ENCODE peak calls at places on chromosomes 5 and 9, in nine cellular contexts. One of them, this sample, is unnamed.

GRCh38 chr5:120457839-120458507 is 6.1 kb upstream of the PRR16 start:
- DNase-seq in RWPE1: peak; percentile 29
- DNase-seq in GM12865: peak; percentile 90
- DNase-seq in fibroblast of mammary gland: peak; percentile 75
- DNase-seq in coronary artery: peak; percentile 83
- DNase-seq in PC-9: peak; percentile 40
- DNase-seq in AG10803: peak; percentile 64
- DNase-seq in stomach: peak; percentile 82
- DNase-seq in cardiac muscle cell: peak; percentile 70
- DNase-seq in this sample: peak; percentile 20

GRCh38 chr5:10248378-10249260 is 1.1 kb downstream of the ATPSCKMT start:
- DNase-seq in stomach: no peak
- DNase-seq in PC-9: no peak
- DNase-seq in coronary artery: no peak
- DNase-seq in GM12865: peak; percentile 25
- DNase-seq in cardiac muscle cell: no peak
- DNase-seq in RWPE1: no peak
- DNase-seq in fibroblast of mammary gland: no peak
- DNase-seq in AG10803: no peak
- DNase-seq in this sample: no peak

GRCh38 chr5:150043657-150044333 is 42.6 kb downstream of the CSF1R start:
- DNase-seq in stomach: no peak
- DNase-seq in cardiac muscle cell: no peak
- DNase-seq in GM12865: no peak
- DNase-seq in AG10803: no peak
- DNase-seq in PC-9: no peak
- DNase-seq in coronary artery: no peak
- DNase-seq in fibroblast of mammary gland: no peak
- DNase-seq in RWPE1: no peak
- DNase-seq in this sample: peak; percentile 66

GRCh38 chr9:83449166-83449565 is 89.0 kb downstream of the FRMD3 start:
- DNase-seq in cardiac muscle cell: no peak
- DNase-seq in GM12865: no peak
- DNase-seq in stomach: no peak
- DNase-seq in coronary artery: no peak
- DNase-seq in PC-9: no peak
- DNase-seq in AG10803: no peak
- DNase-seq in fibroblast of mammary gland: no peak
- DNase-seq in RWPE1: no peak
- DNase-seq in this sample: no peak

GRCh38 chr5:39518516-39518915 is 93.7 kb upstream of the DAB2 start:
- DNase-seq in GM12865: no peak
- DNase-seq in stomach: no peak
- DNase-seq in coronary artery: no peak
- DNase-seq in PC-9: no peak
- DNase-seq in fibroblast of mammary gland: peak; percentile 86
- DNase-seq in cardiac muscle cell: no peak
- DNase-seq in AG10803: peak; percentile 99
- DNase-seq in RWPE1: no peak
- DNase-seq in this sample: peak; percentile 96

GRCh38 chr5:174773371-174773770 is 49.0 kb downstream of the MSX2 start:
- DNase-seq in AG10803: no peak
- DNase-seq in coronary artery: peak; percentile 38
- DNase-seq in stomach: no peak
- DNase-seq in cardiac muscle cell: no peak
- DNase-seq in fibroblast of mammary gland: no peak
- DNase-seq in GM12865: no peak
- DNase-seq in PC-9: no peak
- DNase-seq in RWPE1: no peak
- DNase-seq in this sample: no peak

GRCh38 chr5:171693397-171693796 is 92.2 kb upstream of the SMIM23 start:
- DNase-seq in PC-9: no peak
- DNase-seq in fibroblast of mammary gland: no peak
- DNase-seq in coronary artery: peak; percentile 28
- DNase-seq in RWPE1: no peak
- DNase-seq in stomach: no peak
- DNase-seq in cardiac muscle cell: no peak
- DNase-seq in GM12865: no peak
- DNase-seq in AG10803: no peak
- DNase-seq in this sample: no peak

GRCh38 chr5:181205402-181205734 is 372 bp upstream of the TRIM7 start:
- DNase-seq in cardiac muscle cell: peak; percentile 32
- DNase-seq in fibroblast of mammary gland: no peak
- DNase-seq in stomach: no peak
- DNase-seq in PC-9: no peak
- DNase-seq in GM12865: no peak
- DNase-seq in AG10803: no peak
- DNase-seq in coronary artery: no peak
- DNase-seq in RWPE1: no peak
- DNase-seq in this sample: no peak

GRCh38 chr9:100478192-100478591 is 5.2 kb downstream of the TMEFF1 start:
- DNase-seq in AG10803: no peak
- DNase-seq in coronary artery: no peak
- DNase-seq in GM12865: no peak
- DNase-seq in fibroblast of mammary gland: no peak
- DNase-seq in cardiac muscle cell: no peak
- DNase-seq in stomach: no peak
- DNase-seq in RWPE1: no peak
- DNase-seq in PC-9: no peak
- DNase-seq in this sample: no peak

GRCh38 chr5:72325566-72326297 is 5.6 kb downstream of the PTCD2 start:
- DNase-seq in coronary artery: no peak
- DNase-seq in cardiac muscle cell: no peak
- DNase-seq in PC-9: no peak
- DNase-seq in AG10803: peak; percentile 81
- DNase-seq in RWPE1: peak; percentile 25
- DNase-seq in fibroblast of mammary gland: peak; percentile 85
- DNase-seq in stomach: no peak
- DNase-seq in GM12865: no peak
- DNase-seq in this sample: peak; percentile 89

GRCh38 chr9:121321039-121321503 is 49.0 kb downstream of the STOM start:
- DNase-seq in stomach: no peak
- DNase-seq in AG10803: no peak
- DNase-seq in PC-9: no peak
- DNase-seq in fibroblast of mammary gland: no peak
- DNase-seq in coronary artery: no peak
- DNase-seq in cardiac muscle cell: no peak
- DNase-seq in GM12865: no peak
- DNase-seq in RWPE1: no peak
- DNase-seq in this sample: peak; percentile 73

GRCh38 chr9:77305622-77306365 is 128.5 kb downstream of the VPS13A start:
- DNase-seq in stomach: no peak
- DNase-seq in cardiac muscle cell: no peak
- DNase-seq in PC-9: no peak
- DNase-seq in GM12865: no peak
- DNase-seq in AG10803: peak; percentile 87
- DNase-seq in RWPE1: peak; percentile 68
- DNase-seq in fibroblast of mammary gland: peak; percentile 49
- DNase-seq in coronary artery: no peak
- DNase-seq in this sample: no peak

GRCh38 chr5:75510836-75511434 is 494 bp downstream of the CERT1 start:
- DNase-seq in PC-9: no peak
- DNase-seq in GM12865: peak; percentile 38
- DNase-seq in RWPE1: peak; percentile 29
- DNase-seq in fibroblast of mammary gland: peak; percentile 13
- DNase-seq in coronary artery: peak; percentile 83
- DNase-seq in cardiac muscle cell: peak; percentile 67
- DNase-seq in AG10803: peak; percentile 36
- DNase-seq in stomach: no peak
- DNase-seq in this sample: no peak

GRCh38 chr5:76855961-76856360 is 6.1 kb downstream of the S100Z start:
- DNase-seq in coronary artery: no peak
- DNase-seq in GM12865: peak; percentile 48
- DNase-seq in AG10803: no peak
- DNase-seq in RWPE1: no peak
- DNase-seq in PC-9: no peak
- DNase-seq in cardiac muscle cell: no peak
- DNase-seq in fibroblast of mammary gland: no peak
- DNase-seq in stomach: no peak
- DNase-seq in this sample: no peak

GRCh38 chr5:134175874-134176522 is 752 bp downstream of the SKP1 start:
- DNase-seq in fibroblast of mammary gland: peak; percentile 20
- DNase-seq in RWPE1: no peak
- DNase-seq in stomach: peak; percentile 36
- DNase-seq in AG10803: peak; percentile 29
- DNase-seq in coronary artery: no peak
- DNase-seq in GM12865: no peak
- DNase-seq in cardiac muscle cell: peak; percentile 59
- DNase-seq in PC-9: no peak
- DNase-seq in this sample: peak; percentile 25

DNA sequence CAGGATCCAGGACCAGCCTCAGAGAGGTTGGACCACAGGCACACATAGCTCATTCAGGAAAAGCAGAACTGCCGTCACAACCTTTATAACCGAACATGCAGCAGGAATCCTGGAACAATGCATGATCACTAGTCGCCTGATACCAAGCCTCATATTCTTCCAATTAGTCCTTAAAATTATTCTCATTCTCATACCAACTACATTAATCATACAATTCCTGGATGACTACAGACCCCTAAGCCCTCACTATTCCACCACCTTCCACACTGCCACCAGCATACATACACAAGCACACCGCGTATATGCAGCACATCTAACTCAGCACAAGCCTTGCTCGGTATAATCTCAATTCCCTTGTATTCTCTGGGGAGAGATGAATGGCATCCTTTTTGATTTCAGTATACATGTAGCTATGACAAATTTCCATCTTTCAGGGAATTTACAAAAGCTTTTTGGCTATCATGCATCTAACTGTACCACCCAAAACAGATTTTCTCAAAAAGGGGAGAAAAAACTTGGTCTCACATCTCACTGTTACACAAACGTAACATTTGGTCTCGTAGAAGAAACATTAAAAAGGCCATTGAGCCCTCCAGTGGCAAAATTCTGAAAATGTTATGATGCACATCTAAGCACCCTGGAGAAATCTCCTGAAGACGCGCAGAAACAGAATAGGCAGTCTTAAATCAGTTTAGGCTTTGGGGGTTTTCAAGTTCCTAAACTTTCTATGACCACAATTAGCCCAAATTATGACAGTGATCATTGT is 46.2 kb downstream of the MCTP1 start:
- DNase-seq in cardiac muscle cell: peak; percentile 11
- DNase-seq in PC-9: no peak
- DNase-seq in RWPE1: peak; percentile 16
- DNase-seq in fibroblast of mammary gland: peak; percentile 33
- DNase-seq in stomach: no peak
- DNase-seq in GM12865: peak; percentile 15
- DNase-seq in coronary artery: no peak
- DNase-seq in AG10803: peak; percentile 15
- DNase-seq in this sample: peak; percentile 65
- TF ChIP-seq CTCF in cardiac muscle cell: peak; percentile 23
- TF ChIP-seq CTCF in PC-9: peak; percentile 36
- TF ChIP-seq CTCF in RWPE1: peak; percentile 25
- TF ChIP-seq CTCF in fibroblast of mammary gland: peak; percentile 36
- TF ChIP-seq CTCF in stomach: no peak
- TF ChIP-seq CTCF in GM12865: no peak
- TF ChIP-seq CTCF in coronary artery: no peak
- TF ChIP-seq CTCF in AG10803: peak; percentile 51
- TF ChIP-seq CTCF in this sample: peak; percentile 27

DNA sequence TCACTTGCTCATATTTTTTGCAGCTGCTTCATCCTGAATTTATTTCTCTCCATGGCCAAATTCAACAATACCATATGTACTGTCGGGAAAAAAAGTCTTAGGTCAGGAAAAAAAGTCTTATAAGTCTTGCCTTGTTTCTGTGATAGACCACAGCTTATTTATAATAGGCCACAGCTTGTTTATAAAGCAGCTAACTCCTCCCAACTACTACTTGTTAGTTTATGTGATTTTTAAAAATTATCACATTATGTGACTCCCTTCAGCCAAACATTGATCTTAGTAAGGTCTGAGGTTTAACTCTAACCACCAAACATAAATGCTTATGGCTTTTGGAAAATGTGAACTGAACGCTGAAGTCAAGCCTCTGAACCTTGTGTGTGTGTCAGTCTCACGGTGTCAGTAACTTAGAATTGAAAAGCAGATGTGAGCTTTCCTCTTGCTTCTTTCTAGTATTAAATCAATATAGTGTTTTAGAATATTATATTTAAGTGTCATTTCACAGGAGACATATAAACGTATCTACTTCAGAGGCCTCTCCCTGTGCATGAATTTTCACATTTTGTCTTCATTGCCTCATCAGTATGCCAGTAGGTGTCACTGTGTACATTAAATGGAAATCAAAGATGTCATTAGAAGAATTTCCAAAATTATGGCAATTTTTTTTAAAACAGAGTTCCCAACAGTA is 51.3 kb downstream of the SNX24 start:
- DNase-seq in fibroblast of mammary gland: peak; percentile 40
- DNase-seq in stomach: no peak
- DNase-seq in GM12865: peak; percentile 14
- DNase-seq in cardiac muscle cell: no peak
- DNase-seq in PC-9: no peak
- DNase-seq in coronary artery: no peak
- DNase-seq in RWPE1: peak; percentile 20
- DNase-seq in AG10803: peak; percentile 41
- DNase-seq in this sample: peak; percentile 18
- TF ChIP-seq CTCF in fibroblast of mammary gland: peak; percentile 54
- TF ChIP-seq CTCF in stomach: no peak
- TF ChIP-seq CTCF in GM12865: peak; percentile 22
- TF ChIP-seq CTCF in cardiac muscle cell: peak; percentile 68
- TF ChIP-seq CTCF in PC-9: peak; percentile 60
- TF ChIP-seq CTCF in coronary artery: no peak
- TF ChIP-seq CTCF in RWPE1: peak; percentile 69
- TF ChIP-seq CTCF in AG10803: peak; percentile 65
- TF ChIP-seq CTCF in this sample: peak; percentile 56

DNA sequence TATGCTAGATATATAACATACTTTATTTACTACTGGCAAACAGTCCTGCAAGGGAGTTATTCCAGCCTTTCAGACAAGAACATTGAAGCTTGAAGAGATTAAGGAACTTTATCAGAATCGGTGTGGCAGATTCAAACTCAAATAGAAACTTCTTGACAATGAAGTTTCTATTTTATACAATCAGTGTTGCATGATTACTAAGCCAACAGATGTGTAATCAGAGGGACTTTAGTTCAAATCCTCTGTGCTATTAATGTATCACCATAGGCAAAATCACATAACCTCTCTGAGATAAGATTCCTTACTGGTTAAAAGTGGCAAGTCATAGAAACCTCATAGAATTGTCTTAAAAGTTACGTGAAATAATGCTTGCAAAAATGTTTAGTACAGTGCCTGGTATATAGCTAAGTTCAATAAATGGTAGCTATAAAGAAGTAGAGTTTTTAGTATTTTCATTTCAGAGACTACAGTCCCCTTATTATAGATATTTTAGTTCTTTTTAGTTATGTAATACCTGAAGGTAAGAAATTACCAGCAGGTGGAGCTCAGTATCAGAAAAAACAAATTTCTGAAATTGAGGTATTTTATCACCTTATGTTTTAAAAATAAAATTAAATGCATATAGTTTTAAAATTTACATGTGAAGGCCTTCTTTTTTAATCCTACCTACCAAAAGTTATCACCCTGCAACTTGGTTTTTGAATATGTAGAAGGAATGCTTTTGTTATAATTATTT is 172.1 kb downstream of the FER start:
- DNase-seq in GM12865: peak; percentile 5
- DNase-seq in fibroblast of mammary gland: no peak
- DNase-seq in coronary artery: no peak
- DNase-seq in PC-9: no peak
- DNase-seq in stomach: no peak
- DNase-seq in cardiac muscle cell: no peak
- DNase-seq in AG10803: no peak
- DNase-seq in RWPE1: no peak
- DNase-seq in this sample: no peak
- TF ChIP-seq CTCF in GM12865: peak; percentile 7
- TF ChIP-seq CTCF in fibroblast of mammary gland: peak; percentile 13
- TF ChIP-seq CTCF in coronary artery: no peak
- TF ChIP-seq CTCF in PC-9: peak; percentile 71
- TF ChIP-seq CTCF in stomach: no peak
- TF ChIP-seq CTCF in cardiac muscle cell: peak; percentile 20
- TF ChIP-seq CTCF in AG10803: peak; percentile 18
- TF ChIP-seq CTCF in RWPE1: peak; percentile 51
- TF ChIP-seq CTCF in this sample: peak; percentile 16

GRCh38 chr5:180090769-180091546 is 19.4 kb upstream of the RNF130 start:
- DNase-seq in PC-9: no peak
- DNase-seq in RWPE1: no peak
- DNase-seq in stomach: peak; percentile 56
- DNase-seq in GM12865: no peak
- DNase-seq in cardiac muscle cell: peak; percentile 52
- DNase-seq in coronary artery: no peak
- DNase-seq in AG10803: peak; percentile 29
- DNase-seq in fibroblast of mammary gland: peak; percentile 17
- DNase-seq in this sample: peak; percentile 16
- TF ChIP-seq CTCF in PC-9: no peak
- TF ChIP-seq CTCF in RWPE1: peak; percentile 20
- TF ChIP-seq CTCF in stomach: no peak
- TF ChIP-seq CTCF in GM12865: no peak
- TF ChIP-seq CTCF in cardiac muscle cell: peak; percentile 23
- TF ChIP-seq CTCF in coronary artery: peak; percentile 2
- TF ChIP-seq CTCF in AG10803: peak; percentile 36
- TF ChIP-seq CTCF in fibroblast of mammary gland: no peak
- TF ChIP-seq CTCF in this sample: no peak